ENCODE peak calls at places on chromosomes 7 and 10, in seven cellular contexts. One of them, this sample, is unnamed.

GRCh38 chr10:30782543-30783461 is 153.2 kb upstream of the LYZL2 start:
- DNase-seq in activated CD4-positive, alpha-beta T cell treated with anti-CD3 and anti-CD28 coated beads for 24 hours: no peak
- DNase-seq in stimulated activated effector memory CD8-positive, alpha-beta T cell treated with anti-CD3 and anti-CD28 coated beads, Interleukin-12 subunit alpha, Interleukin-12 subunit beta, amount 100 ng/mL, for 72 hours: no peak
- DNase-seq in activated CD8-positive, alpha-beta T cell treated with anti-CD3 and anti-CD28 coated beads, Interleukin-2, amount 10 ng/mL, durations not matched to agents 7 days and 5 days: no peak
- DNase-seq in HCT116: no peak
- DNase-seq in PC-9: no peak
- DNase-seq in RWPE1: no peak
- DNase-seq in this sample: peak

GRCh38 chr10:102113956-102114857 is 6.0 kb downstream of the LDB1 start:
- DNase-seq in PC-9: no peak
- DNase-seq in RWPE1: no peak
- DNase-seq in HCT116: no peak
- DNase-seq in activated CD4-positive, alpha-beta T cell treated with anti-CD3 and anti-CD28 coated beads for 24 hours: no peak
- DNase-seq in activated CD8-positive, alpha-beta T cell treated with anti-CD3 and anti-CD28 coated beads, Interleukin-2, amount 10 ng/mL, durations not matched to agents 7 days and 5 days: peak
- DNase-seq in stimulated activated effector memory CD8-positive, alpha-beta T cell treated with anti-CD3 and anti-CD28 coated beads, Interleukin-12 subunit alpha, Interleukin-12 subunit beta, amount 100 ng/mL, for 72 hours: no peak
- DNase-seq in this sample: peak

GRCh38 chr7:84786073-84786472 is 400.8 kb downstream of the SEMA3D start:
- DNase-seq in HCT116: no peak
- DNase-seq in activated CD4-positive, alpha-beta T cell treated with anti-CD3 and anti-CD28 coated beads for 24 hours: no peak
- DNase-seq in RWPE1: no peak
- DNase-seq in PC-9: no peak
- DNase-seq in activated CD8-positive, alpha-beta T cell treated with anti-CD3 and anti-CD28 coated beads, Interleukin-2, amount 10 ng/mL, durations not matched to agents 7 days and 5 days: no peak
- DNase-seq in stimulated activated effector memory CD8-positive, alpha-beta T cell treated with anti-CD3 and anti-CD28 coated beads, Interleukin-12 subunit alpha, Interleukin-12 subunit beta, amount 100 ng/mL, for 72 hours: no peak
- DNase-seq in this sample: no peak

GRCh38 chr10:3222068-3222467 is 49.5 kb upstream of the PITRM1 start:
- DNase-seq in activated CD4-positive, alpha-beta T cell treated with anti-CD3 and anti-CD28 coated beads for 24 hours: no peak
- DNase-seq in activated CD8-positive, alpha-beta T cell treated with anti-CD3 and anti-CD28 coated beads, Interleukin-2, amount 10 ng/mL, durations not matched to agents 7 days and 5 days: no peak
- DNase-seq in stimulated activated effector memory CD8-positive, alpha-beta T cell treated with anti-CD3 and anti-CD28 coated beads, Interleukin-12 subunit alpha, Interleukin-12 subunit beta, amount 100 ng/mL, for 72 hours: no peak
- DNase-seq in HCT116: no peak
- DNase-seq in PC-9: no peak
- DNase-seq in RWPE1: no peak
- DNase-seq in this sample: no peak

GRCh38 chr7:24882989-24883631 is 96.9 kb downstream of the OSBPL3 start:
- DNase-seq in activated CD8-positive, alpha-beta T cell treated with anti-CD3 and anti-CD28 coated beads, Interleukin-2, amount 10 ng/mL, durations not matched to agents 7 days and 5 days: no peak
- DNase-seq in HCT116: no peak
- DNase-seq in activated CD4-positive, alpha-beta T cell treated with anti-CD3 and anti-CD28 coated beads for 24 hours: peak
- DNase-seq in PC-9: no peak
- DNase-seq in RWPE1: peak
- DNase-seq in stimulated activated effector memory CD8-positive, alpha-beta T cell treated with anti-CD3 and anti-CD28 coated beads, Interleukin-12 subunit alpha, Interleukin-12 subunit beta, amount 100 ng/mL, for 72 hours: no peak
- DNase-seq in this sample: no peak

GRCh38 chr10:98269435-98269912 is 1.5 kb upstream of the LOXL4 start:
- DNase-seq in RWPE1: peak
- DNase-seq in activated CD8-positive, alpha-beta T cell treated with anti-CD3 and anti-CD28 coated beads, Interleukin-2, amount 10 ng/mL, durations not matched to agents 7 days and 5 days: no peak
- DNase-seq in stimulated activated effector memory CD8-positive, alpha-beta T cell treated with anti-CD3 and anti-CD28 coated beads, Interleukin-12 subunit alpha, Interleukin-12 subunit beta, amount 100 ng/mL, for 72 hours: no peak
- DNase-seq in HCT116: peak
- DNase-seq in PC-9: peak
- DNase-seq in activated CD4-positive, alpha-beta T cell treated with anti-CD3 and anti-CD28 coated beads for 24 hours: no peak
- DNase-seq in this sample: peak

GRCh38 chr7:66265566-66265965 is 60.4 kb downstream of the TPST1 start:
- DNase-seq in HCT116: no peak
- DNase-seq in activated CD8-positive, alpha-beta T cell treated with anti-CD3 and anti-CD28 coated beads, Interleukin-2, amount 10 ng/mL, durations not matched to agents 7 days and 5 days: no peak
- DNase-seq in stimulated activated effector memory CD8-positive, alpha-beta T cell treated with anti-CD3 and anti-CD28 coated beads, Interleukin-12 subunit alpha, Interleukin-12 subunit beta, amount 100 ng/mL, for 72 hours: no peak
- DNase-seq in activated CD4-positive, alpha-beta T cell treated with anti-CD3 and anti-CD28 coated beads for 24 hours: no peak
- DNase-seq in PC-9: no peak
- DNase-seq in RWPE1: peak
- DNase-seq in this sample: no peak

GRCh38 chr10:128573936-128574335 is 447.7 kb upstream of the MKI67 start:
- DNase-seq in RWPE1: no peak
- DNase-seq in stimulated activated effector memory CD8-positive, alpha-beta T cell treated with anti-CD3 and anti-CD28 coated beads, Interleukin-12 subunit alpha, Interleukin-12 subunit beta, amount 100 ng/mL, for 72 hours: no peak
- DNase-seq in activated CD4-positive, alpha-beta T cell treated with anti-CD3 and anti-CD28 coated beads for 24 hours: no peak
- DNase-seq in PC-9: no peak
- DNase-seq in HCT116: no peak
- DNase-seq in activated CD8-positive, alpha-beta T cell treated with anti-CD3 and anti-CD28 coated beads, Interleukin-2, amount 10 ng/mL, durations not matched to agents 7 days and 5 days: no peak
- DNase-seq in this sample: no peak

GRCh38 chr10:8298871-8299570 is 244.5 kb downstream of the GATA3 start:
- DNase-seq in RWPE1: no peak
- DNase-seq in activated CD4-positive, alpha-beta T cell treated with anti-CD3 and anti-CD28 coated beads for 24 hours: no peak
- DNase-seq in activated CD8-positive, alpha-beta T cell treated with anti-CD3 and anti-CD28 coated beads, Interleukin-2, amount 10 ng/mL, durations not matched to agents 7 days and 5 days: no peak
- DNase-seq in HCT116: no peak
- DNase-seq in stimulated activated effector memory CD8-positive, alpha-beta T cell treated with anti-CD3 and anti-CD28 coated beads, Interleukin-12 subunit alpha, Interleukin-12 subunit beta, amount 100 ng/mL, for 72 hours: no peak
- DNase-seq in PC-9: no peak
- DNase-seq in this sample: no peak

GRCh38 chr10:21363087-21363752 is 162.3 kb downstream of the SKIDA1 start:
- DNase-seq in stimulated activated effector memory CD8-positive, alpha-beta T cell treated with anti-CD3 and anti-CD28 coated beads, Interleukin-12 subunit alpha, Interleukin-12 subunit beta, amount 100 ng/mL, for 72 hours: no peak
- DNase-seq in activated CD4-positive, alpha-beta T cell treated with anti-CD3 and anti-CD28 coated beads for 24 hours: no peak
- DNase-seq in HCT116: no peak
- DNase-seq in PC-9: peak
- DNase-seq in RWPE1: no peak
- DNase-seq in activated CD8-positive, alpha-beta T cell treated with anti-CD3 and anti-CD28 coated beads, Interleukin-2, amount 10 ng/mL, durations not matched to agents 7 days and 5 days: no peak
- DNase-seq in this sample: no peak

GRCh38 chr7:151087247-151088018 is 1.2 kb downstream of the AGAP3 start:
- DNase-seq in stimulated activated effector memory CD8-positive, alpha-beta T cell treated with anti-CD3 and anti-CD28 coated beads, Interleukin-12 subunit alpha, Interleukin-12 subunit beta, amount 100 ng/mL, for 72 hours: no peak
- DNase-seq in HCT116: no peak
- DNase-seq in activated CD4-positive, alpha-beta T cell treated with anti-CD3 and anti-CD28 coated beads for 24 hours: no peak
- DNase-seq in RWPE1: peak
- DNase-seq in activated CD8-positive, alpha-beta T cell treated with anti-CD3 and anti-CD28 coated beads, Interleukin-2, amount 10 ng/mL, durations not matched to agents 7 days and 5 days: peak
- DNase-seq in PC-9: no peak
- DNase-seq in this sample: peak

GRCh38 chr7:25068814-25069213 is 56.2 kb downstream of the CYCS start:
- DNase-seq in HCT116: no peak
- DNase-seq in activated CD4-positive, alpha-beta T cell treated with anti-CD3 and anti-CD28 coated beads for 24 hours: no peak
- DNase-seq in activated CD8-positive, alpha-beta T cell treated with anti-CD3 and anti-CD28 coated beads, Interleukin-2, amount 10 ng/mL, durations not matched to agents 7 days and 5 days: no peak
- DNase-seq in PC-9: no peak
- DNase-seq in RWPE1: no peak
- DNase-seq in stimulated activated effector memory CD8-positive, alpha-beta T cell treated with anti-CD3 and anti-CD28 coated beads, Interleukin-12 subunit alpha, Interleukin-12 subunit beta, amount 100 ng/mL, for 72 hours: no peak
- DNase-seq in this sample: no peak

GRCh38 chr7:46933596-46933995 is 648.3 kb downstream of the TNS3 start:
- DNase-seq in activated CD4-positive, alpha-beta T cell treated with anti-CD3 and anti-CD28 coated beads for 24 hours: no peak
- DNase-seq in PC-9: peak
- DNase-seq in activated CD8-positive, alpha-beta T cell treated with anti-CD3 and anti-CD28 coated beads, Interleukin-2, amount 10 ng/mL, durations not matched to agents 7 days and 5 days: no peak
- DNase-seq in RWPE1: no peak
- DNase-seq in stimulated activated effector memory CD8-positive, alpha-beta T cell treated with anti-CD3 and anti-CD28 coated beads, Interleukin-12 subunit alpha, Interleukin-12 subunit beta, amount 100 ng/mL, for 72 hours: no peak
- DNase-seq in HCT116: no peak
- DNase-seq in this sample: no peak

GRCh38 chr10:93261961-93262610 is 188.4 kb downstream of the CYP26A1 start:
- DNase-seq in activated CD4-positive, alpha-beta T cell treated with anti-CD3 and anti-CD28 coated beads for 24 hours: no peak
- DNase-seq in RWPE1: peak
- DNase-seq in activated CD8-positive, alpha-beta T cell treated with anti-CD3 and anti-CD28 coated beads, Interleukin-2, amount 10 ng/mL, durations not matched to agents 7 days and 5 days: no peak
- DNase-seq in PC-9: no peak
- DNase-seq in HCT116: no peak
- DNase-seq in stimulated activated effector memory CD8-positive, alpha-beta T cell treated with anti-CD3 and anti-CD28 coated beads, Interleukin-12 subunit alpha, Interleukin-12 subunit beta, amount 100 ng/mL, for 72 hours: no peak
- DNase-seq in this sample: no peak

GRCh38 chr7:51315393-51316261 is 982 bp downstream of the COBL start:
- DNase-seq in activated CD8-positive, alpha-beta T cell treated with anti-CD3 and anti-CD28 coated beads, Interleukin-2, amount 10 ng/mL, durations not matched to agents 7 days and 5 days: no peak
- DNase-seq in activated CD4-positive, alpha-beta T cell treated with anti-CD3 and anti-CD28 coated beads for 24 hours: no peak
- DNase-seq in stimulated activated effector memory CD8-positive, alpha-beta T cell treated with anti-CD3 and anti-CD28 coated beads, Interleukin-12 subunit alpha, Interleukin-12 subunit beta, amount 100 ng/mL, for 72 hours: no peak
- DNase-seq in RWPE1: peak
- DNase-seq in PC-9: peak
- DNase-seq in HCT116: peak
- DNase-seq in this sample: peak

GRCh38 chr10:44369296-44369695 is 15.6 kb downstream of the CXCL12 start:
- DNase-seq in RWPE1: no peak
- DNase-seq in activated CD4-positive, alpha-beta T cell treated with anti-CD3 and anti-CD28 coated beads for 24 hours: no peak
- DNase-seq in PC-9: no peak
- DNase-seq in activated CD8-positive, alpha-beta T cell treated with anti-CD3 and anti-CD28 coated beads, Interleukin-2, amount 10 ng/mL, durations not matched to agents 7 days and 5 days: no peak
- DNase-seq in HCT116: no peak
- DNase-seq in stimulated activated effector memory CD8-positive, alpha-beta T cell treated with anti-CD3 and anti-CD28 coated beads, Interleukin-12 subunit alpha, Interleukin-12 subunit beta, amount 100 ng/mL, for 72 hours: no peak
- DNase-seq in this sample: no peak

GRCh38 chr7:1667566-1668485 is 2.3 kb upstream of the ELFN1 start:
- DNase-seq in activated CD4-positive, alpha-beta T cell treated with anti-CD3 and anti-CD28 coated beads for 24 hours: no peak
- DNase-seq in RWPE1: no peak
- DNase-seq in PC-9: no peak
- DNase-seq in HCT116: no peak
- DNase-seq in activated CD8-positive, alpha-beta T cell treated with anti-CD3 and anti-CD28 coated beads, Interleukin-2, amount 10 ng/mL, durations not matched to agents 7 days and 5 days: no peak
- DNase-seq in stimulated activated effector memory CD8-positive, alpha-beta T cell treated with anti-CD3 and anti-CD28 coated beads, Interleukin-12 subunit alpha, Interleukin-12 subunit beta, amount 100 ng/mL, for 72 hours: no peak
- DNase-seq in this sample: no peak

GRCh38 chr7:7808156-7808555 is 89.7 kb upstream of the RPA3 start:
- DNase-seq in RWPE1: peak
- DNase-seq in activated CD4-positive, alpha-beta T cell treated with anti-CD3 and anti-CD28 coated beads for 24 hours: no peak
- DNase-seq in stimulated activated effector memory CD8-positive, alpha-beta T cell treated with anti-CD3 and anti-CD28 coated beads, Interleukin-12 subunit alpha, Interleukin-12 subunit beta, amount 100 ng/mL, for 72 hours: no peak
- DNase-seq in activated CD8-positive, alpha-beta T cell treated with anti-CD3 and anti-CD28 coated beads, Interleukin-2, amount 10 ng/mL, durations not matched to agents 7 days and 5 days: no peak
- DNase-seq in HCT116: no peak
- DNase-seq in PC-9: no peak
- DNase-seq in this sample: no peak

GRCh38 chr10:50937230-50937907 is 51.9 kb upstream of the A1CF start:
- DNase-seq in activated CD4-positive, alpha-beta T cell treated with anti-CD3 and anti-CD28 coated beads for 24 hours: no peak
- DNase-seq in HCT116: peak
- DNase-seq in PC-9: no peak
- DNase-seq in stimulated activated effector memory CD8-positive, alpha-beta T cell treated with anti-CD3 and anti-CD28 coated beads, Interleukin-12 subunit alpha, Interleukin-12 subunit beta, amount 100 ng/mL, for 72 hours: no peak
- DNase-seq in RWPE1: peak
- DNase-seq in activated CD8-positive, alpha-beta T cell treated with anti-CD3 and anti-CD28 coated beads, Interleukin-2, amount 10 ng/mL, durations not matched to agents 7 days and 5 days: no peak
- DNase-seq in this sample: peak

GRCh38 chr7:23470290-23471089 is at the start of gene IGF2BP3:
- DNase-seq in stimulated activated effector memory CD8-positive, alpha-beta T cell treated with anti-CD3 and anti-CD28 coated beads, Interleukin-12 subunit alpha, Interleukin-12 subunit beta, amount 100 ng/mL, for 72 hours: no peak
- DNase-seq in activated CD4-positive, alpha-beta T cell treated with anti-CD3 and anti-CD28 coated beads for 24 hours: no peak
- DNase-seq in activated CD8-positive, alpha-beta T cell treated with anti-CD3 and anti-CD28 coated beads, Interleukin-2, amount 10 ng/mL, durations not matched to agents 7 days and 5 days: peak
- DNase-seq in HCT116: peak
- DNase-seq in RWPE1: peak
- DNase-seq in PC-9: peak
- DNase-seq in this sample: peak

GRCh38 chr10:82267465-82267864 is 392.5 kb downstream of the NRG3 start:
- DNase-seq in RWPE1: no peak
- DNase-seq in PC-9: no peak
- DNase-seq in activated CD4-positive, alpha-beta T cell treated with anti-CD3 and anti-CD28 coated beads for 24 hours: no peak
- DNase-seq in HCT116: no peak
- DNase-seq in stimulated activated effector memory CD8-positive, alpha-beta T cell treated with anti-CD3 and anti-CD28 coated beads, Interleukin-12 subunit alpha, Interleukin-12 subunit beta, amount 100 ng/mL, for 72 hours: no peak
- DNase-seq in activated CD8-positive, alpha-beta T cell treated with anti-CD3 and anti-CD28 coated beads, Interleukin-2, amount 10 ng/mL, durations not matched to agents 7 days and 5 days: no peak
- DNase-seq in this sample: no peak

GRCh38 chr7:36449685-36450084 is 60.0 kb downstream of the ANLN start:
- DNase-seq in HCT116: no peak
- DNase-seq in RWPE1: no peak
- DNase-seq in activated CD8-positive, alpha-beta T cell treated with anti-CD3 and anti-CD28 coated beads, Interleukin-2, amount 10 ng/mL, durations not matched to agents 7 days and 5 days: no peak
- DNase-seq in activated CD4-positive, alpha-beta T cell treated with anti-CD3 and anti-CD28 coated beads for 24 hours: no peak
- DNase-seq in stimulated activated effector memory CD8-positive, alpha-beta T cell treated with anti-CD3 and anti-CD28 coated beads, Interleukin-12 subunit alpha, Interleukin-12 subunit beta, amount 100 ng/mL, for 72 hours: no peak
- DNase-seq in PC-9: no peak
- DNase-seq in this sample: no peak

GRCh38 chr7:115230882-115231508 is 309.1 kb downstream of the MDFIC start:
- DNase-seq in activated CD8-positive, alpha-beta T cell treated with anti-CD3 and anti-CD28 coated beads, Interleukin-2, amount 10 ng/mL, durations not matched to agents 7 days and 5 days: no peak
- DNase-seq in activated CD4-positive, alpha-beta T cell treated with anti-CD3 and anti-CD28 coated beads for 24 hours: no peak
- DNase-seq in HCT116: peak
- DNase-seq in RWPE1: peak
- DNase-seq in stimulated activated effector memory CD8-positive, alpha-beta T cell treated with anti-CD3 and anti-CD28 coated beads, Interleukin-12 subunit alpha, Interleukin-12 subunit beta, amount 100 ng/mL, for 72 hours: no peak
- DNase-seq in PC-9: peak
- DNase-seq in this sample: peak

GRCh38 chr7:1567082-1567771 is 2.6 kb downstream of the PSMG3 start:
- DNase-seq in activated CD8-positive, alpha-beta T cell treated with anti-CD3 and anti-CD28 coated beads, Interleukin-2, amount 10 ng/mL, durations not matched to agents 7 days and 5 days: no peak
- DNase-seq in PC-9: peak
- DNase-seq in activated CD4-positive, alpha-beta T cell treated with anti-CD3 and anti-CD28 coated beads for 24 hours: no peak
- DNase-seq in RWPE1: peak
- DNase-seq in HCT116: peak
- DNase-seq in stimulated activated effector memory CD8-positive, alpha-beta T cell treated with anti-CD3 and anti-CD28 coated beads, Interleukin-12 subunit alpha, Interleukin-12 subunit beta, amount 100 ng/mL, for 72 hours: no peak
- DNase-seq in this sample: peak

GRCh38 chr7:46256870-46257528 is 335.9 kb upstream of the IGFBP3 start:
- DNase-seq in PC-9: peak
- DNase-seq in activated CD4-positive, alpha-beta T cell treated with anti-CD3 and anti-CD28 coated beads for 24 hours: no peak
- DNase-seq in activated CD8-positive, alpha-beta T cell treated with anti-CD3 and anti-CD28 coated beads, Interleukin-2, amount 10 ng/mL, durations not matched to agents 7 days and 5 days: no peak
- DNase-seq in RWPE1: no peak
- DNase-seq in HCT116: no peak
- DNase-seq in stimulated activated effector memory CD8-positive, alpha-beta T cell treated with anti-CD3 and anti-CD28 coated beads, Interleukin-12 subunit alpha, Interleukin-12 subunit beta, amount 100 ng/mL, for 72 hours: no peak
- DNase-seq in this sample: no peak

GRCh38 chr10:126350216-126350992 is 37.9 kb downstream of the ADAM12 start:
- DNase-seq in PC-9: peak
- DNase-seq in stimulated activated effector memory CD8-positive, alpha-beta T cell treated with anti-CD3 and anti-CD28 coated beads, Interleukin-12 subunit alpha, Interleukin-12 subunit beta, amount 100 ng/mL, for 72 hours: no peak
- DNase-seq in activated CD4-positive, alpha-beta T cell treated with anti-CD3 and anti-CD28 coated beads for 24 hours: no peak
- DNase-seq in activated CD8-positive, alpha-beta T cell treated with anti-CD3 and anti-CD28 coated beads, Interleukin-2, amount 10 ng/mL, durations not matched to agents 7 days and 5 days: no peak
- DNase-seq in HCT116: peak
- DNase-seq in RWPE1: peak
- DNase-seq in this sample: peak

GRCh38 chr10:18665815-18666558 is 6.8 kb downstream of the ARL5B start:
- DNase-seq in RWPE1: no peak
- DNase-seq in stimulated activated effector memory CD8-positive, alpha-beta T cell treated with anti-CD3 and anti-CD28 coated beads, Interleukin-12 subunit alpha, Interleukin-12 subunit beta, amount 100 ng/mL, for 72 hours: no peak
- DNase-seq in PC-9: no peak
- DNase-seq in activated CD4-positive, alpha-beta T cell treated with anti-CD3 and anti-CD28 coated beads for 24 hours: no peak
- DNase-seq in activated CD8-positive, alpha-beta T cell treated with anti-CD3 and anti-CD28 coated beads, Interleukin-2, amount 10 ng/mL, durations not matched to agents 7 days and 5 days: no peak
- DNase-seq in HCT116: no peak
- DNase-seq in this sample: no peak

GRCh38 chr10:119233821-119234220 is 26.4 kb downstream of the GRK5 start:
- DNase-seq in PC-9: no peak
- DNase-seq in activated CD4-positive, alpha-beta T cell treated with anti-CD3 and anti-CD28 coated beads for 24 hours: no peak
- DNase-seq in HCT116: no peak
- DNase-seq in RWPE1: no peak
- DNase-seq in activated CD8-positive, alpha-beta T cell treated with anti-CD3 and anti-CD28 coated beads, Interleukin-2, amount 10 ng/mL, durations not matched to agents 7 days and 5 days: no peak
- DNase-seq in stimulated activated effector memory CD8-positive, alpha-beta T cell treated with anti-CD3 and anti-CD28 coated beads, Interleukin-12 subunit alpha, Interleukin-12 subunit beta, amount 100 ng/mL, for 72 hours: no peak
- DNase-seq in this sample: no peak

GRCh38 chr7:117008849-117009531 is 55.7 kb downstream of the ST7 start:
- DNase-seq in stimulated activated effector memory CD8-positive, alpha-beta T cell treated with anti-CD3 and anti-CD28 coated beads, Interleukin-12 subunit alpha, Interleukin-12 subunit beta, amount 100 ng/mL, for 72 hours: no peak
- DNase-seq in HCT116: no peak
- DNase-seq in activated CD4-positive, alpha-beta T cell treated with anti-CD3 and anti-CD28 coated beads for 24 hours: no peak
- DNase-seq in RWPE1: no peak
- DNase-seq in PC-9: no peak
- DNase-seq in activated CD8-positive, alpha-beta T cell treated with anti-CD3 and anti-CD28 coated beads, Interleukin-2, amount 10 ng/mL, durations not matched to agents 7 days and 5 days: peak
- DNase-seq in this sample: no peak

This sample was measured in Calu3.